ENCODE peak calls at places on chromosomes 16 and 17, in seven cellular contexts. One of them, this sample, is unnamed.

GRCh38 chr16:22878955-22879354 is 65.0 kb downstream of the HS3ST2 start:
- DNase-seq in fibroblast of mammary gland: no peak
- DNase-seq in mucosa of descending colon: no peak
- DNase-seq in astrocyte of the cerebellum: no peak
- DNase-seq in breast epithelium: no peak
- DNase-seq in progenitor cell of endocrine pancreas: no peak
- DNase-seq in Peyer's patch: no peak
- DNase-seq in this sample: no peak

GRCh38 chr16:525520-526180 is 1.9 kb upstream of the CAPN15 start:
- DNase-seq in fibroblast of mammary gland: peak; percentile 91
- DNase-seq in breast epithelium: no peak
- DNase-seq in mucosa of descending colon: no peak
- DNase-seq in Peyer's patch: peak; percentile 66
- DNase-seq in progenitor cell of endocrine pancreas: no peak
- DNase-seq in astrocyte of the cerebellum: peak; percentile 54
- DNase-seq in this sample: peak; percentile 94

GRCh38 chr17:58270476-58271290 is 10.1 kb downstream of the MPO start:
- DNase-seq in breast epithelium: no peak
- DNase-seq in Peyer's patch: no peak
- DNase-seq in progenitor cell of endocrine pancreas: no peak
- DNase-seq in fibroblast of mammary gland: no peak
- DNase-seq in mucosa of descending colon: no peak
- DNase-seq in astrocyte of the cerebellum: no peak
- DNase-seq in this sample: no peak

GRCh38 chr17:57773557-57773956 is 28.5 kb upstream of the CCDC182 start:
- DNase-seq in breast epithelium: no peak
- DNase-seq in mucosa of descending colon: no peak
- DNase-seq in Peyer's patch: no peak
- DNase-seq in fibroblast of mammary gland: no peak
- DNase-seq in astrocyte of the cerebellum: no peak
- DNase-seq in progenitor cell of endocrine pancreas: no peak
- DNase-seq in this sample: no peak

GRCh38 chr16:9159839-9160550 is 68.6 kb downstream of the HAPSTR1 start:
- DNase-seq in Peyer's patch: peak; percentile 83
- DNase-seq in breast epithelium: peak; percentile 82
- DNase-seq in fibroblast of mammary gland: peak; percentile 62
- DNase-seq in astrocyte of the cerebellum: peak; percentile 24
- DNase-seq in mucosa of descending colon: peak; percentile 78
- DNase-seq in progenitor cell of endocrine pancreas: peak; percentile 52
- DNase-seq in this sample: peak; percentile 51

GRCh38 chr16:79267781-79268180 is 332.8 kb downstream of the MAF start:
- DNase-seq in fibroblast of mammary gland: no peak
- DNase-seq in Peyer's patch: no peak
- DNase-seq in progenitor cell of endocrine pancreas: no peak
- DNase-seq in astrocyte of the cerebellum: no peak
- DNase-seq in mucosa of descending colon: no peak
- DNase-seq in breast epithelium: no peak
- DNase-seq in this sample: no peak

GRCh38 chr16:85381738-85382592 is 231.2 kb upstream of the GSE1 start:
- DNase-seq in progenitor cell of endocrine pancreas: no peak
- DNase-seq in breast epithelium: no peak
- DNase-seq in mucosa of descending colon: no peak
- DNase-seq in fibroblast of mammary gland: peak; percentile 43
- DNase-seq in astrocyte of the cerebellum: peak; percentile 67
- DNase-seq in Peyer's patch: no peak
- DNase-seq in this sample: no peak

GRCh38 chr17:75272848-75273184 is 1.8 kb upstream of the MIF4GD start:
- DNase-seq in mucosa of descending colon: no peak
- DNase-seq in fibroblast of mammary gland: no peak
- DNase-seq in progenitor cell of endocrine pancreas: no peak
- DNase-seq in breast epithelium: no peak
- DNase-seq in Peyer's patch: no peak
- DNase-seq in astrocyte of the cerebellum: no peak
- DNase-seq in this sample: no peak

GRCh38 chr17:75740215-75740614 is 19.0 kb downstream of the ITGB4 start:
- DNase-seq in mucosa of descending colon: no peak
- DNase-seq in fibroblast of mammary gland: no peak
- DNase-seq in progenitor cell of endocrine pancreas: no peak
- DNase-seq in Peyer's patch: no peak
- DNase-seq in breast epithelium: no peak
- DNase-seq in astrocyte of the cerebellum: no peak
- DNase-seq in this sample: no peak

GRCh38 chr17:82316651-82317393 is 586 bp downstream of the CD7 start:
- DNase-seq in breast epithelium: no peak
- DNase-seq in Peyer's patch: no peak
- DNase-seq in fibroblast of mammary gland: no peak
- DNase-seq in astrocyte of the cerebellum: no peak
- DNase-seq in progenitor cell of endocrine pancreas: no peak
- DNase-seq in mucosa of descending colon: no peak
- DNase-seq in this sample: no peak

GRCh38 chr17:40329981-40330794 is 21.2 kb downstream of the RARA start:
- DNase-seq in fibroblast of mammary gland: no peak
- DNase-seq in mucosa of descending colon: no peak
- DNase-seq in breast epithelium: peak; percentile 74
- DNase-seq in progenitor cell of endocrine pancreas: no peak
- DNase-seq in astrocyte of the cerebellum: no peak
- DNase-seq in Peyer's patch: no peak
- DNase-seq in this sample: no peak

GRCh38 chr17:2303278-2304188 is at the start of the genes SMG6 and SRR:
- DNase-seq in Peyer's patch: peak; percentile 96
- DNase-seq in progenitor cell of endocrine pancreas: peak; percentile 87
- DNase-seq in breast epithelium: peak; percentile 88
- DNase-seq in mucosa of descending colon: peak; percentile 91
- DNase-seq in astrocyte of the cerebellum: peak; percentile 67
- DNase-seq in fibroblast of mammary gland: peak; percentile 72
- DNase-seq in this sample: peak; percentile 82

GRCh38 chr17:16197276-16197675 is 18.1 kb downstream of the NCOR1 start:
- DNase-seq in Peyer's patch: no peak
- DNase-seq in mucosa of descending colon: no peak
- DNase-seq in progenitor cell of endocrine pancreas: no peak
- DNase-seq in astrocyte of the cerebellum: no peak
- DNase-seq in fibroblast of mammary gland: no peak
- DNase-seq in breast epithelium: no peak
- DNase-seq in this sample: no peak

GRCh38 chr17:15931394-15931793 is 13.5 kb upstream of the ADORA2B start:
- DNase-seq in fibroblast of mammary gland: no peak
- DNase-seq in Peyer's patch: peak; percentile 3
- DNase-seq in astrocyte of the cerebellum: no peak
- DNase-seq in mucosa of descending colon: no peak
- DNase-seq in breast epithelium: no peak
- DNase-seq in progenitor cell of endocrine pancreas: no peak
- DNase-seq in this sample: no peak

GRCh38 chr17:61009619-61010018 is 332.0 kb downstream of the BCAS3 start:
- DNase-seq in astrocyte of the cerebellum: peak; percentile 9
- DNase-seq in breast epithelium: no peak
- DNase-seq in Peyer's patch: no peak
- DNase-seq in fibroblast of mammary gland: peak; percentile 27
- DNase-seq in progenitor cell of endocrine pancreas: no peak
- DNase-seq in mucosa of descending colon: no peak
- DNase-seq in this sample: no peak

GRCh38 chr17:82875418-82875856 is 35.6 kb upstream of the ZNF750 start:
- DNase-seq in progenitor cell of endocrine pancreas: peak; percentile 42
- DNase-seq in breast epithelium: peak; percentile 91
- DNase-seq in Peyer's patch: no peak
- DNase-seq in fibroblast of mammary gland: no peak
- DNase-seq in mucosa of descending colon: no peak
- DNase-seq in astrocyte of the cerebellum: no peak
- DNase-seq in this sample: no peak

GRCh38 chr16:6165330-6165984 is 1067.9 kb upstream of the EEF2KMT start:
- DNase-seq in astrocyte of the cerebellum: peak; percentile 18
- DNase-seq in mucosa of descending colon: no peak
- DNase-seq in fibroblast of mammary gland: no peak
- DNase-seq in Peyer's patch: no peak
- DNase-seq in breast epithelium: no peak
- DNase-seq in progenitor cell of endocrine pancreas: no peak
- DNase-seq in this sample: peak; percentile 7
- TF ChIP-seq CTCF in astrocyte of the cerebellum: peak; percentile 32
- TF ChIP-seq CTCF in mucosa of descending colon: no peak
- TF ChIP-seq CTCF in fibroblast of mammary gland: no peak
- TF ChIP-seq CTCF in Peyer's patch: no peak
- TF ChIP-seq CTCF in breast epithelium: no peak
- TF ChIP-seq CTCF in progenitor cell of endocrine pancreas: peak; percentile 48
- TF ChIP-seq CTCF in this sample: peak; percentile 70

GRCh38 chr17:7993972-7994589 is 8.3 kb upstream of the GUCY2D start:
- DNase-seq in mucosa of descending colon: no peak
- DNase-seq in breast epithelium: peak; percentile 49
- DNase-seq in astrocyte of the cerebellum: no peak
- DNase-seq in progenitor cell of endocrine pancreas: no peak
- DNase-seq in Peyer's patch: no peak
- DNase-seq in fibroblast of mammary gland: no peak
- DNase-seq in this sample: no peak

GRCh38 chr17:8001976-8002645 is at the start of gene GUCY2D:
- DNase-seq in breast epithelium: peak; percentile 45
- DNase-seq in progenitor cell of endocrine pancreas: no peak
- DNase-seq in Peyer's patch: no peak
- DNase-seq in astrocyte of the cerebellum: no peak
- DNase-seq in mucosa of descending colon: no peak
- DNase-seq in fibroblast of mammary gland: no peak
- DNase-seq in this sample: no peak

GRCh38 chr17:7992516-7992915 is 9.9 kb upstream of the GUCY2D start:
- DNase-seq in Peyer's patch: no peak
- DNase-seq in fibroblast of mammary gland: peak; percentile 75
- DNase-seq in progenitor cell of endocrine pancreas: no peak
- DNase-seq in astrocyte of the cerebellum: peak; percentile 33
- DNase-seq in breast epithelium: peak; percentile 9
- DNase-seq in mucosa of descending colon: no peak
- DNase-seq in this sample: peak; percentile 66

GRCh38 chr17:7992924-7993323 is 9.5 kb upstream of the GUCY2D start:
- DNase-seq in mucosa of descending colon: no peak
- DNase-seq in Peyer's patch: no peak
- DNase-seq in progenitor cell of endocrine pancreas: no peak
- DNase-seq in fibroblast of mammary gland: no peak
- DNase-seq in breast epithelium: peak; percentile 33
- DNase-seq in astrocyte of the cerebellum: no peak
- DNase-seq in this sample: peak; percentile 18

DNA sequence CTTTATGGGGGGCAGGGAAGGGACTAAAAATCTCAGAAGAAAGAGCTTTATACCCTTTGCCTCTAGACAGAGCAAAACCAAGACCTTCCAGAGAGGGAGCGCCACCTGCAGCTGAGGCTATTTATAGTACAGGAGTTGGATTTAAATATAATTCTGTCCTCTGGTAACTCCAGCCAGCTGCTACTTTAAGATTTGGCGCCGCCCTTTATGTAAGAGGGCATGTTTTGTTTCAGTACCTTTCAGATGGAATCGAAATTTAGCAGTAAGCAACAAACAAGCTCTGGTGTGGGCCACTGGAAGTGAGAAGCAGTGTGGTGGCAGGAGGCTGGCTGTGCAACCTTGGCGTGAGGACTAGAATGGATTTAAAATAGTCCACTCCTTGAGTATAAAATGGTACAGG is 5.2 kb upstream of the GUCY2D start:
- DNase-seq in Peyer's patch: no peak
- DNase-seq in progenitor cell of endocrine pancreas: no peak
- DNase-seq in breast epithelium: peak; percentile 50
- DNase-seq in astrocyte of the cerebellum: no peak
- DNase-seq in mucosa of descending colon: peak; percentile 73
- DNase-seq in fibroblast of mammary gland: no peak
- DNase-seq in this sample: peak; percentile 28
- TF ChIP-seq CTCF in Peyer's patch: peak; percentile 15
- TF ChIP-seq CTCF in progenitor cell of endocrine pancreas: peak; percentile 37
- TF ChIP-seq CTCF in breast epithelium: no peak
- TF ChIP-seq CTCF in astrocyte of the cerebellum: peak; percentile 37
- TF ChIP-seq CTCF in mucosa of descending colon: peak; percentile 6
- TF ChIP-seq CTCF in fibroblast of mammary gland: peak; percentile 39
- TF ChIP-seq CTCF in this sample: peak; percentile 65

GRCh38 chr17:8383143-8383974 is at the start of gene RPL26:
- DNase-seq in mucosa of descending colon: peak; percentile 99
- DNase-seq in progenitor cell of endocrine pancreas: peak; percentile 91
- DNase-seq in breast epithelium: peak; percentile 97
- DNase-seq in astrocyte of the cerebellum: peak; percentile 97
- DNase-seq in Peyer's patch: peak; percentile 95
- DNase-seq in fibroblast of mammary gland: peak; percentile 98
- DNase-seq in this sample: peak; percentile 98
- TF ChIP-seq CTCF in mucosa of descending colon: peak; percentile 99
- TF ChIP-seq CTCF in progenitor cell of endocrine pancreas: no peak
- TF ChIP-seq CTCF in breast epithelium: peak; percentile 100
- TF ChIP-seq CTCF in astrocyte of the cerebellum: peak; percentile 85
- TF ChIP-seq CTCF in Peyer's patch: peak; percentile 98
- TF ChIP-seq CTCF in fibroblast of mammary gland: peak; percentile 88
- TF ChIP-seq CTCF in this sample: peak; percentile 99

GRCh38 chr17:13017623-13018462 is at the start of gene ELAC2:
- DNase-seq in astrocyte of the cerebellum: peak; percentile 98
- DNase-seq in mucosa of descending colon: peak; percentile 99
- DNase-seq in breast epithelium: peak; percentile 96
- DNase-seq in progenitor cell of endocrine pancreas: peak; percentile 92
- DNase-seq in fibroblast of mammary gland: peak; percentile 99
- DNase-seq in Peyer's patch: peak; percentile 97
- DNase-seq in this sample: peak; percentile 100
- TF ChIP-seq CTCF in astrocyte of the cerebellum: no peak
- TF ChIP-seq CTCF in mucosa of descending colon: peak; percentile 10
- TF ChIP-seq CTCF in breast epithelium: peak; percentile 14
- TF ChIP-seq CTCF in progenitor cell of endocrine pancreas: peak; percentile 30
- TF ChIP-seq CTCF in fibroblast of mammary gland: no peak
- TF ChIP-seq CTCF in Peyer's patch: no peak
- TF ChIP-seq CTCF in this sample: no peak

This sample was measured in HFFc6.